ENCODE peak calls at places on chromosomes 2 and 18, in seven cellular contexts. A is fibroblast of the aortic adventitia, T is lung, C is GDM1, J is GM12878, O is fibroblast of the conjunctiva, Z is T-helper 2 cell. V is an unnamed sample.

GRCh38 chr2:11539317-11540147 is 5.7 kb downstream of the GREB1 start:
- DNase-seq in A (no peak), C (no peak), O (no peak), T (no peak), Z (no peak), J (no peak), V (no peak)

GRCh38 chr2:68317971-68318685 is 1.6 kb downstream of the CNRIP1 start:
- DNase-seq in T (no peak), A (peak; percentile 13), Z (no peak), C (no peak), O (no peak), J (no peak), V (peak; percentile 24)

GRCh38 chr2:120783371-120783791 is 47.7 kb downstream of the GLI2 start:
- DNase-seq in J (no peak), O (no peak), C (no peak), Z (no peak), T (no peak), A (peak; percentile 75), V (peak; percentile 68)

GRCh38 chr18:49081511-49082146 is 130.9 kb upstream of the SMAD7 start:
- DNase-seq in O (no peak), J (no peak), Z (peak; percentile 60), C (no peak), A (peak; percentile 48), T (no peak), V (no peak)

GRCh38 chr18:62992877-62993365 is 277.6 kb downstream of the PHLPP1 start:
- DNase-seq in J (no peak), O (no peak), A (no peak), T (no peak), Z (no peak), C (no peak), V (no peak)

GRCh38 chr2:156986339-156986988 is 271.0 kb upstream of the GALNT5 start:
- DNase-seq in O (no peak), A (no peak), T (no peak), Z (no peak), J (no peak), C (no peak), V (no peak)

GRCh38 chr2:233481368-233482142 is 85.0 kb downstream of the USP40 start:
- DNase-seq in C (no peak), T (peak; percentile 61), A (no peak), Z (no peak), J (no peak), O (no peak), V (no peak)

GRCh38 chr18:44627245-44627644 is 53.4 kb upstream of the SETBP1 start:
- DNase-seq in C (no peak), T (no peak), O (no peak), Z (no peak), A (peak; percentile 73), J (no peak), V (peak; percentile 38)

GRCh38 chr2:20356042-20356441 is 5.4 kb upstream of the PUM2 start:
- DNase-seq in C (no peak), Z (no peak), A (peak; percentile 92), O (peak; percentile 57), T (no peak), J (no peak), V (no peak)

GRCh38 chr2:190812506-190813294 is 67.9 kb upstream of the GLS start:
- DNase-seq in T (no peak), Z (no peak), A (peak; percentile 79), O (no peak), J (no peak), C (no peak), V (no peak)

GRCh38 chr2:70070557-70071268 is 16.6 kb upstream of the PCBP1 start:
- DNase-seq in C (peak; percentile 76), O (peak; percentile 83), J (no peak), T (peak; percentile 74), Z (peak; percentile 90), A (peak; percentile 93), V (peak; percentile 83)

V was measured in foreskin melanocyte.